ENCODE peak calls at places on chromosomes 16 and 17, in nine cellular contexts. O, D, Q, H, R, I, F, U and C are unnamed samples.
A peak's percentile ranks its signal among the peaks of the same experiment; 100 is the strongest.

GRCh38 chr16:82580293-82580900 is 46.4 kb upstream of the CDH13 start:
- ATAC-seq in O (no peak), D (peak; percentile 57), Q (no peak), H (no peak), R (no peak), I (no peak), F (no peak), U (no peak), C (no peak)

GRCh38 chr17:10457952-10458351 is 11.4 kb downstream of the MYH4 start:
- ATAC-seq in O (no peak), D (no peak), Q (no peak), H (no peak), R (no peak), I (no peak), F (no peak), U (no peak), C (no peak)

GRCh38 chr17:8960325-8961144 is 5.0 kb downstream of the PIK3R5 start:
- ATAC-seq in O (no peak), D (no peak), Q (no peak), H (no peak), R (no peak), I (no peak), F (no peak), U (no peak), C (no peak)

GRCh38 chr16:17970816-17971291 is 365.7 kb downstream of the NPIPA8 start:
- ATAC-seq in O (no peak), D (no peak), Q (no peak), H (no peak), R (no peak), I (no peak), F (no peak), U (no peak), C (no peak)

GRCh38 chr17:979211-979538 is 401 bp downstream of the NXN start:
- ATAC-seq in O (no peak), D (peak; percentile 45), Q (peak; percentile 74), H (peak; percentile 29), R (no peak), I (no peak), F (no peak), U (no peak), C (no peak)

GRCh38 chr16:17143546-17144419 is 327.0 kb downstream of the XYLT1 start:
- ATAC-seq in O (peak; percentile 44), D (no peak), Q (no peak), H (peak; percentile 33), R (peak; percentile 58), I (no peak), F (no peak), U (no peak), C (peak; percentile 76)

GRCh38 chr17:50636804-50637195 is 2.1 kb downstream of the ABCC3 start:
- ATAC-seq in O (no peak), D (no peak), Q (no peak), H (no peak), R (no peak), I (no peak), F (no peak), U (no peak), C (no peak)

GRCh38 chr17:40032322-40033320 is 17.4 kb downstream of the CSF3 start:
- ATAC-seq in O (no peak), D (peak; percentile 78), Q (no peak), H (no peak), R (no peak), I (no peak), F (no peak), U (no peak), C (no peak)

GRCh38 chr16:81142864-81143263 is 46.7 kb upstream of the GCSH start:
- ATAC-seq in O (no peak), D (no peak), Q (no peak), H (no peak), R (no peak), I (no peak), F (no peak), U (no peak), C (no peak)

GRCh38 chr16:5004311-5004710 is 29.4 kb downstream of the NAGPA start:
- ATAC-seq in O (no peak), D (peak; percentile 17), Q (no peak), H (no peak), R (no peak), I (no peak), F (no peak), U (no peak), C (no peak)

GRCh38 chr17:81888988-81889595 is 2.3 kb downstream of the ALYREF start:
- ATAC-seq in O (no peak), D (no peak), Q (no peak), H (no peak), R (no peak), I (no peak), F (no peak), U (no peak), C (no peak)

GRCh38 chr17:69723316-69723715 is 308.8 kb downstream of the MAP2K6 start:
- ATAC-seq in O (no peak), D (no peak), Q (no peak), H (no peak), R (no peak), I (no peak), F (no peak), U (no peak), C (no peak)

GRCh38 chr17:7588553-7589203 is 1.2 kb downstream of the SOX15 start:
- ATAC-seq in O (no peak), D (peak; percentile 2), Q (no peak), H (no peak), R (no peak), I (no peak), F (no peak), U (peak; percentile 7), C (no peak)

GRCh38 chr17:37671813-37672544 is 28.7 kb upstream of the DDX52 start:
- ATAC-seq in O (no peak), D (no peak), Q (no peak), H (no peak), R (no peak), I (no peak), F (no peak), U (no peak), C (no peak)

GRCh38 chr16:70611224-70611598 is 35.1 kb upstream of the IL34 start:
- ATAC-seq in O (no peak), D (no peak), Q (no peak), H (no peak), R (no peak), I (no peak), F (no peak), U (no peak), C (no peak)

GRCh38 chr16:8814095-8814806 is 16.6 kb downstream of the PMM2 start:
- ATAC-seq in O (no peak), D (no peak), Q (no peak), H (no peak), R (peak; percentile 54), I (no peak), F (no peak), U (no peak), C (peak; percentile 57)

GRCh38 chr17:17059301-17059890 is 17.1 kb downstream of the MPRIP start:
- ATAC-seq in O (no peak), D (no peak), Q (no peak), H (no peak), R (no peak), I (no peak), F (no peak), U (no peak), C (no peak)

GRCh38 chr17:63549289-63549945 is 860 bp upstream of the DCAF7 start:
- ATAC-seq in O (peak; percentile 28), D (no peak), Q (peak; percentile 47), H (peak; percentile 11), R (peak; percentile 25), I (no peak), F (peak; percentile 24), U (peak; percentile 13), C (peak; percentile 41)

GRCh38 chr17:73586921-73587680 is 57.1 kb downstream of the SDK2 start:
- ATAC-seq in O (no peak), D (peak; percentile 88), Q (peak; percentile 35), H (no peak), R (no peak), I (no peak), F (peak; percentile 88), U (no peak), C (no peak)

GRCh38 chr16:983044-984030 is 1.8 kb downstream of the SOX8 start:
- ATAC-seq in O (no peak), D (no peak), Q (no peak), H (no peak), R (no peak), I (no peak), F (no peak), U (no peak), C (no peak)

GRCh38 chr16:20612551-20613470 is 36.6 kb upstream of the ACSM2B start:
- ATAC-seq in O (no peak), D (peak; percentile 40), Q (no peak), H (no peak), R (no peak), I (no peak), F (no peak), U (no peak), C (no peak)

GRCh38 chr17:49928826-49929475 is 40.0 kb upstream of the DLX4 start:
- ATAC-seq in O (no peak), D (no peak), Q (peak; percentile 16), H (no peak), R (no peak), I (no peak), F (no peak), U (no peak), C (no peak)

GRCh38 chr16:76176616-76177015 is 100.6 kb upstream of the CNTNAP4 start:
- ATAC-seq in O (no peak), D (no peak), Q (no peak), H (no peak), R (no peak), I (no peak), F (no peak), U (no peak), C (no peak)

GRCh38 chr17:55238931-55239297 is 25.8 kb upstream of the HLF start:
- ATAC-seq in O (no peak), D (peak; percentile 29), Q (peak; percentile 43), H (peak; percentile 21), R (peak; percentile 26), I (peak; percentile 20), F (peak; percentile 80), U (peak; percentile 30), C (no peak)

GRCh38 chr16:4766875-4767628 is at the start of gene ZNF500:
- ATAC-seq in O (peak; percentile 86), D (peak; percentile 95), Q (peak; percentile 94), H (peak; percentile 82), R (peak; percentile 94), I (peak; percentile 86), F (peak; percentile 95), U (peak; percentile 95), C (peak; percentile 78)

GRCh38 chr16:166375-167116 is 768 bp downstream of the HBM start:
- ATAC-seq in O (no peak), D (no peak), Q (no peak), H (no peak), R (no peak), I (peak; percentile 60), F (no peak), U (peak; percentile 48), C (no peak)